ENCODE peak calls at places on chromosome 21, in nine cellular contexts. E is iPS DF 6.9; H is stimulated activated CD8-positive, alpha-beta memory T cell treated with anti-CD3 and anti-CD28 coated beads, Interleukin-4, amount 100 ng/mL, for 24 hours; B is natural killer cell treated with Interleukin-12 subunit alpha and Interleukin-12 subunit beta and Interleukin-15 and Interleukin-18, amount 100 ng/mL, for 72 hours; Q is MG63; L is AG04450; R is dermis microvascular lymphatic vessel endothelial cell; J is NAMALWA; W is NCI-H446. U is an unnamed sample.

GRCh38 chr21:32412998-32413504 is 545 bp downstream of the EVA1C start:
- DNase-seq in Q (no peak), L (no peak), E (no peak), W (no peak), H (peak), B (no peak), R (peak), J (no peak), U (no peak)

GRCh38 chr21:45309541-45310381 is 22.1 kb upstream of the POFUT2 start:
- DNase-seq in Q (no peak), L (no peak), H (no peak), B (peak), E (no peak), R (peak), W (no peak), J (no peak), U (no peak)

GRCh38 chr21:45551816-45552695 is 9.8 kb upstream of the SLC19A1 start:
- DNase-seq in B (peak), J (no peak), L (no peak), R (no peak), H (no peak), W (no peak), E (no peak), Q (no peak), U (no peak)

GRCh38 chr21:26844258-26845065 is 747 bp downstream of the ADAMTS1 start:
- DNase-seq in J (no peak), Q (peak), E (no peak), L (no peak), W (peak), R (peak), B (no peak), H (no peak), U (peak)

GRCh38 chr21:26572668-26573381 is at the start of gene CYYR1:
- DNase-seq in R (peak), Q (peak), E (no peak), J (no peak), H (no peak), W (peak), B (no peak), L (no peak), U (no peak)

GRCh38 chr21:35920428-35920827 is 139.9 kb downstream of the SETD4 start:
- DNase-seq in W (no peak), J (no peak), E (no peak), Q (no peak), L (no peak), B (no peak), H (no peak), R (no peak), U (no peak)

GRCh38 chr21:43189936-43190335 is 21.1 kb downstream of the CRYAA start:
- DNase-seq in L (no peak), W (no peak), H (no peak), Q (no peak), E (no peak), J (no peak), B (no peak), R (no peak), U (no peak)

GRCh38 chr21:42939581-42940413 is 14.4 kb upstream of the ERVH48-1 start:
- DNase-seq in J (no peak), W (peak), L (peak), R (peak), H (no peak), B (no peak), E (no peak), Q (peak), U (peak)

GRCh38 chr21:31731112-31731801 is 661 bp downstream of the SCAF4 start:
- DNase-seq in W (no peak), E (no peak), H (peak), R (peak), B (peak), Q (peak), J (peak), L (no peak), U (peak)

GRCh38 chr21:34037446-34037845 is 35.9 kb upstream of the MRPS6 start:
- DNase-seq in J (no peak), B (no peak), R (peak), W (no peak), Q (peak), L (peak), E (no peak), H (no peak), U (peak)

GRCh38 chr21:38447611-38448010 is 50.7 kb downstream of the ERG start:
- DNase-seq in W (no peak), B (no peak), H (no peak), R (peak), L (no peak), E (no peak), Q (no peak), J (no peak), U (no peak)